ENCODE peak calls at places on chromosomes 13 and 19, in four cellular contexts. One of them, this sample, is unnamed.

GRCh38 chr19:3849092-3849491 is 19.7 kb downstream of the ZFR2 start:
- DNase-seq in mesendoderm: peak
- DNase-seq in H9: peak
- DNase-seq in trophoblast cell: peak
- DNase-seq in this sample: no peak

GRCh38 chr13:29597701-29598100 is 2.2 kb upstream of the SLC7A1 start:
- DNase-seq in mesendoderm: no peak
- DNase-seq in trophoblast cell: no peak
- DNase-seq in H9: no peak
- DNase-seq in this sample: no peak

GRCh38 chr19:29329460-29330134 is 116.6 kb upstream of the UQCRFS1 start:
- DNase-seq in H9: peak
- DNase-seq in trophoblast cell: peak
- DNase-seq in mesendoderm: peak
- DNase-seq in this sample: no peak

GRCh38 chr19:34276614-34277013 is 22.3 kb downstream of the GARRE1 start:
- DNase-seq in mesendoderm: no peak
- DNase-seq in H9: no peak
- DNase-seq in trophoblast cell: no peak
- DNase-seq in this sample: no peak

GRCh38 chr19:47445937-47446402 is 25.7 kb downstream of the SLC8A2 start:
- DNase-seq in trophoblast cell: no peak
- DNase-seq in H9: peak
- DNase-seq in mesendoderm: no peak
- DNase-seq in this sample: no peak

GRCh38 chr13:42992585-42993122 is 613 bp upstream of the EPSTI1 start:
- DNase-seq in mesendoderm: no peak
- DNase-seq in trophoblast cell: peak
- DNase-seq in H9: no peak
- DNase-seq in this sample: no peak

GRCh38 chr13:49608932-49609331 is 19.4 kb upstream of the ARL11 start:
- DNase-seq in mesendoderm: no peak
- DNase-seq in H9: no peak
- DNase-seq in trophoblast cell: no peak
- DNase-seq in this sample: peak

GRCh38 chr19:12544401-12544876 is 6.8 kb downstream of the ZNF564 start:
- DNase-seq in mesendoderm: no peak
- DNase-seq in trophoblast cell: peak
- DNase-seq in H9: no peak
- DNase-seq in this sample: peak

GRCh38 chr13:23628250-23628649 is 58.0 kb downstream of the TNFRSF19 start:
- DNase-seq in mesendoderm: no peak
- DNase-seq in trophoblast cell: no peak
- DNase-seq in H9: no peak
- DNase-seq in this sample: no peak

GRCh38 chr19:20167020-20167644 is at the start of gene ZNF486:
- DNase-seq in mesendoderm: peak
- DNase-seq in H9: peak
- DNase-seq in trophoblast cell: peak
- DNase-seq in this sample: peak

GRCh38 chr19:13275016-13275722 is 125.0 kb downstream of the IER2 start:
- DNase-seq in trophoblast cell: no peak
- DNase-seq in mesendoderm: no peak
- DNase-seq in H9: no peak
- DNase-seq in this sample: no peak

GRCh38 chr13:25453966-25454365 is 82.2 kb downstream of the ATP8A2 start:
- DNase-seq in H9: no peak
- DNase-seq in mesendoderm: no peak
- DNase-seq in trophoblast cell: no peak
- DNase-seq in this sample: no peak

GRCh38 chr13:79108914-79109643 is 297.0 kb downstream of the RBM26 start:
- DNase-seq in H9: no peak
- DNase-seq in mesendoderm: no peak
- DNase-seq in trophoblast cell: peak
- DNase-seq in this sample: no peak

GRCh38 chr13:67966065-67966464 is 735.9 kb upstream of the PCDH9 start:
- DNase-seq in mesendoderm: peak
- DNase-seq in H9: no peak
- DNase-seq in trophoblast cell: no peak
- DNase-seq in this sample: no peak

GRCh38 chr19:16252459-16253205 is 54.9 kb downstream of the AP1M1 start:
- DNase-seq in mesendoderm: no peak
- DNase-seq in H9: no peak
- DNase-seq in trophoblast cell: no peak
- DNase-seq in this sample: no peak

GRCh38 chr13:90933097-90933826 is 414.2 kb upstream of the MIR17HG start:
- DNase-seq in H9: no peak
- DNase-seq in trophoblast cell: no peak
- DNase-seq in mesendoderm: no peak
- DNase-seq in this sample: no peak

GRCh38 chr13:94247890-94248289 is 231.6 kb downstream of the DCT start:
- DNase-seq in mesendoderm: no peak
- DNase-seq in trophoblast cell: no peak
- DNase-seq in H9: no peak
- DNase-seq in this sample: no peak

GRCh38 chr13:47000166-47000565 is 103.3 kb upstream of the HTR2A start:
- DNase-seq in mesendoderm: no peak
- DNase-seq in trophoblast cell: no peak
- DNase-seq in H9: no peak
- DNase-seq in this sample: peak

GRCh38 chr19:55452381-55453325 is 8.8 kb downstream of the ISOC2 start:
- DNase-seq in trophoblast cell: peak
- DNase-seq in mesendoderm: peak
- DNase-seq in H9: peak
- DNase-seq in this sample: peak

GRCh38 chr13:24168980-24169379 is 8.5 kb downstream of the SPATA13 start:
- DNase-seq in H9: no peak
- DNase-seq in trophoblast cell: no peak
- DNase-seq in mesendoderm: peak
- DNase-seq in this sample: no peak

GRCh38 chr13:32178763-32179162 is 136.4 kb downstream of the ZAR1L start:
- DNase-seq in trophoblast cell: no peak
- DNase-seq in H9: no peak
- DNase-seq in mesendoderm: no peak
- DNase-seq in this sample: no peak

GRCh38 chr13:67258482-67258881 is 28.3 kb upstream of the PCDH9 start:
- DNase-seq in trophoblast cell: no peak
- DNase-seq in H9: peak
- DNase-seq in mesendoderm: peak
- DNase-seq in this sample: no peak

GRCh38 chr19:55070755-55071502 is 4.7 kb upstream of the EPS8L1 start:
- DNase-seq in H9: no peak
- DNase-seq in trophoblast cell: peak
- DNase-seq in mesendoderm: no peak
- DNase-seq in this sample: peak

GRCh38 chr19:10587022-10587838 is at the start of gene AP1M2:
- DNase-seq in trophoblast cell: peak
- DNase-seq in mesendoderm: peak
- DNase-seq in H9: peak
- DNase-seq in this sample: no peak

GRCh38 chr19:7521551-7522071 is 813 bp upstream of the MCOLN1 start:
- DNase-seq in mesendoderm: peak
- DNase-seq in trophoblast cell: peak
- DNase-seq in H9: no peak
- DNase-seq in this sample: no peak
- H2AK5ac ChIP-seq in mesendoderm: no peak
- H2AK5ac ChIP-seq in trophoblast cell: no peak
- H2AK5ac ChIP-seq in H9: no peak
- H2AK5ac ChIP-seq in this sample: peak

DNA sequence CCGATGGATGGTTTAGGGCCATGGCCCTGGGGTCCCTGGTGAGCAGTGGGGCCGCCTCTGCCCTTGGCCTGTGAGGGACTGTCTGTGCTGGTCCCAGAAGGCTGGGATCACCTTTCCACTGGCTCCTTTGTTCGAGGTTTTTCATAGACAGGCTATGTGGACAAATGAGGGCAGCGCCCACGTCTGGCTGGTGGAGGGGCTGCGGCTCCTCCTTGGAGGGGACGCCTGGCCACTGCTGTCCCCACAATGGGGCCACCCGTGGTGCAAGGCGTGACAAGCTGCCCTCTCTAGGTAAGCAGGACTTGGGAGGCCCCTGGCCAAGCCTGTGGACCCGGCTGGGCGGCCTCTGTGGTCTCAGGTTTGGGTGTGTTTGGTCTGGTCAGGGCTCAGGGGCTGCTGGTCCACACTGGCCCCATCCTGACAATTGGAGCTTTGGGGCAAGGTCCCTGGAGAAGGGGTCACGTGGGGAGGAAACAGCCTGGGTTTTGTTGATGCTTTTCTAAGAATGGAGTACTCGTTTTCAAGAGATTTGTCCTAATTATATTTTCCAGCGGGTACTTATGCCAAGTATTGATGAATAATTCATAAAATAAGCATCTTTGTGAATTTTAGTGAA is 33.3 kb downstream of the MCF2L start:
- DNase-seq in mesendoderm: peak
- DNase-seq in trophoblast cell: peak
- DNase-seq in H9: peak
- DNase-seq in this sample: no peak
- H2AK5ac ChIP-seq in mesendoderm: no peak
- H2AK5ac ChIP-seq in trophoblast cell: no peak
- H2AK5ac ChIP-seq in H9: no peak
- H2AK5ac ChIP-seq in this sample: no peak

GRCh38 chr19:37217855-37218591 is at the start of gene ZNF383:
- DNase-seq in mesendoderm: peak
- DNase-seq in trophoblast cell: peak
- DNase-seq in H9: peak
- DNase-seq in this sample: peak

GRCh38 chr19:37221136-37221535 is 3.1 kb downstream of the ZNF383 start:
- DNase-seq in trophoblast cell: peak
- DNase-seq in H9: no peak
- DNase-seq in mesendoderm: no peak
- DNase-seq in this sample: no peak

GRCh38 chr19:37220383-37220782 is 2.4 kb downstream of the ZNF383 start:
- DNase-seq in H9: no peak
- DNase-seq in trophoblast cell: no peak
- DNase-seq in mesendoderm: no peak
- DNase-seq in this sample: no peak

GRCh38 chr19:37217533-37217854 is 520 bp upstream of the ZNF383 start:
- DNase-seq in H9: no peak
- DNase-seq in mesendoderm: no peak
- DNase-seq in trophoblast cell: no peak
- DNase-seq in this sample: no peak

DNA sequence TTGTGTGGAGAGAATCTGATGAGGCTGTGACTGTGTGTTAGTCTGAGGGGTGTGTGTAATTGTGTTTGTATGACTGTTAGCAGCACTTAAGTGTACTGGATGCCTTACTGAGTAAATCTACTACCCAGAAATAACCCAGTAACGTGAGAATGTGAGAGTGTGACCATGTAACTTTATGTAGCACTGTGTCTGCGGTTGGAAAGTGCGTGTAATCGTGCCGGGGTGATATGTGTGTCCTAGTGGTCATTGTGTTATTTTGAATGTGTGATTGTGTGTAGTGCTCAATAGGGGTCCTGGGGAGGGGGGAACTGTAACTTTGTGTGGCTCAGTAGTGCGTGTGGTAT is 550 bp downstream of the ZNF383 start:
- DNase-seq in H9: no peak
- DNase-seq in mesendoderm: no peak
- DNase-seq in trophoblast cell: peak
- DNase-seq in this sample: peak
- H2AK5ac ChIP-seq in H9: no peak
- H2AK5ac ChIP-seq in mesendoderm: no peak
- H2AK5ac ChIP-seq in trophoblast cell: peak
- H2AK5ac ChIP-seq in this sample: peak

GRCh38 chr13:30739646-30740642 is 4.6 kb downstream of the ALOX5AP start:
- DNase-seq in mesendoderm: peak
- DNase-seq in H9: no peak
- DNase-seq in trophoblast cell: peak
- DNase-seq in this sample: peak

GRCh38 chr13:30744056-30744684 is 8.8 kb downstream of the ALOX5AP start:
- DNase-seq in mesendoderm: no peak
- DNase-seq in trophoblast cell: peak
- DNase-seq in H9: no peak
- DNase-seq in this sample: peak

GRCh38 chr13:30743319-30744055 is 8.1 kb downstream of the ALOX5AP start:
- DNase-seq in trophoblast cell: peak
- DNase-seq in mesendoderm: no peak
- DNase-seq in H9: no peak
- DNase-seq in this sample: peak

GRCh38 chr13:30744686-30745085 is 9.3 kb downstream of the ALOX5AP start:
- DNase-seq in mesendoderm: no peak
- DNase-seq in H9: no peak
- DNase-seq in trophoblast cell: no peak
- DNase-seq in this sample: no peak

DNA sequence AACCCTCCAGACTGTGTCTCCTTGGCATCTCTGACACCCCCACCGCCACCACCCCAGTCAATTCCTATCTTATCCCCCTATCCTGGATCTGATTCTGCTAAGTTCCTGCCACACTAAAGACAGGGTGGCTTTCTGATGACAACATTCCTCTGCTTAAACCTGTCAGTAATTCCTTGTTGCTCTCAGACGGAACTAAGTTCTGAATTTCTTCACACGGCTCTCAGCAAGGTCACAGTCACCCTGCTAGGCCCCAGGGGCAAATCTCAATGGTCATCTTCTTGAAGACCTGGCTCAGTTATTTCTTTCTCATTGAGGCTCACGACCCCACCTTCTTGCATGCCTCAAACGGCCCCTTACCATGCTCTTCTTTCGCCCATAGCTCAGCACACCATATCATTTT is 7.6 kb downstream of the ALOX5AP start:
- DNase-seq in H9: no peak
- DNase-seq in mesendoderm: no peak
- DNase-seq in trophoblast cell: peak
- DNase-seq in this sample: no peak
- H2AK5ac ChIP-seq in H9: no peak
- H2AK5ac ChIP-seq in mesendoderm: no peak
- H2AK5ac ChIP-seq in trophoblast cell: no peak
- H2AK5ac ChIP-seq in this sample: peak

DNA sequence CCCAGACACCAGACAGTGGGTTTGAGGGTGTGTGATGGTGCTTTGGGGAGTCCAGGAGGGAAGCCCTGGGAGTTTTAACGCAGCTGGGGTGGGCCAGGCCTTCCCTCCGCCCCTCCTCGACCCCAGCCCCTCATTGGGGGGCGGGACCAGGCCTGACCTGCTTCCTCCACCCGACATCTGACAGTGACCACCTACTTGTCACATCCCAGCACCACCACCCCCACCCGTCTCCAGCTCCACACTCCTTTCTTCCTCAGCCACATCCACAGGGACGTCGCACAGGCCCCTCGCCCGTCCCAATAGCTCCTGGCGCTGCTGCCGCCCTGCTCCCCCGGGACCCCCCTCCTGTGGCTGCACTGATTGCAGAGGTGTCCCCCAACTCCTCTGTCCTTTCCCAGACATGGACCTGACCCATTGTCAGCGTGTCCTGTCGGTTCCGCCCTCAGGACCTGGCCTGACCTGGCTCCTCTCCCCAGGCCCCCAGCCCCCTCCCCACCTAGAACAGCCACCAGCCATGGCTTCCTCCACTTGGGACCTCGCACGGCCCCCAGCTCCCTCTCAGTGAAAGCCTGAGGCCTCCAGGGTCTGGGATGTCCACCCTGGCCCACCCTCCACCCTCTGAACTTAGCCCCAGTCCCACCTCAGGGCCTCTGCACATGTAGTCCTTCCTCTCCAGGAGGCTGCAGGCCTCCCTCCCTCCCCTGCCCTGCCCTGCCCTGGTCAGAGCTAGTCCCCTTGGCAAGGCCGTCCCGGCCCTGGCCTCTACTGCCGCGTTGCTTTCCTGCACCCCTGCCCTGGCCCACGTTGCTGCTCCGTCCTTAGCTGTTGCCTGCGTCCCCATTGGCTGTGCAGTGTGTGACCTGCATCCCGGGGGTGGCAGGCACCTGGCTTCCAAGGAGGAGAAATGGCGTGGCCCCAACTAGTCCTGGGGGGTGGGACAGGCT is 30.4 kb downstream of the COMP start:
- DNase-seq in H9: no peak
- DNase-seq in trophoblast cell: no peak
- DNase-seq in mesendoderm: no peak
- DNase-seq in this sample: no peak
- H2AK5ac ChIP-seq in H9: no peak
- H2AK5ac ChIP-seq in trophoblast cell: no peak
- H2AK5ac ChIP-seq in mesendoderm: no peak
- H2AK5ac ChIP-seq in this sample: no peak

This sample was measured in IMR-90.